ENCODE peak calls at places on chromosomes 3 and 15, in six cellular contexts. P is right lobe of liver, O is tibial nerve, I is body of pancreas, F is HCT116, X is endothelial cell of umbilical vein. A is an unnamed sample.

GRCh38 chr3:115227461-115227860 is 80.4 kb upstream of the ZBTB20 start:
- DNase-seq in X (no peak), I (no peak), F (no peak), P (no peak), O (no peak), A (no peak)

GRCh38 chr3:114216186-114216970 is 21.0 kb downstream of the ZNF80 start:
- DNase-seq in I (no peak), O (no peak), F (no peak), P (no peak), X (no peak), A (no peak)

GRCh38 chr3:13706451-13706850 is 157.5 kb downstream of the FBLN2 start:
- DNase-seq in O (no peak), I (no peak), F (no peak), P (peak; percentile 23), X (no peak), A (peak; percentile 2)

GRCh38 chr15:55737373-55737772 is 5.6 kb downstream of the PRTG start:
- DNase-seq in P (no peak), O (no peak), F (no peak), X (peak; percentile 74), I (no peak), A (no peak)

GRCh38 chr15:90142216-90143175 is 40.2 kb upstream of the IDH2 start:
- DNase-seq in X (no peak), O (no peak), F (no peak), P (no peak), I (no peak), A (no peak)

GRCh38 chr3:17972889-17973558 is 230.6 kb upstream of the TBC1D5 start:
- DNase-seq in X (no peak), O (no peak), I (no peak), P (no peak), F (no peak), A (no peak)

GRCh38 chr3:106582151-106582550 is 713.3 kb upstream of the CBLB start:
- DNase-seq in X (no peak), I (no peak), P (no peak), O (no peak), F (no peak), A (no peak)

GRCh38 chr3:317012-317411 is 120.4 kb downstream of the CHL1 start:
- DNase-seq in P (no peak), O (no peak), F (no peak), I (no peak), X (no peak), A (no peak)

GRCh38 chr15:100050877-100051786 is 290.6 kb downstream of the ADAMTS17 start:
- DNase-seq in I (no peak), X (no peak), P (no peak), F (no peak), O (no peak), A (no peak)

GRCh38 chr3:129514110-129514509 is 14.3 kb upstream of the RHO start:
- DNase-seq in F (no peak), I (no peak), O (no peak), P (no peak), X (no peak), A (peak; percentile 56)

GRCh38 chr3:180855364-180855763 is 57.1 kb upstream of the FXR1 start:
- DNase-seq in F (peak; percentile 26), X (peak; percentile 19), I (no peak), O (no peak), P (no peak), A (no peak)

GRCh38 chr15:38266247-38266996 is 13.8 kb downstream of the SPRED1 start:
- DNase-seq in F (no peak), I (no peak), X (no peak), P (no peak), O (peak; percentile 8), A (no peak)

GRCh38 chr3:52451237-52452083 is 2.4 kb downstream of the TNNC1 start:
- DNase-seq in P (no peak), I (no peak), X (no peak), F (no peak), O (no peak), A (no peak)

GRCh38 chr3:35908366-35909232 is 269.3 kb downstream of the ARPP21 start:
- DNase-seq in P (peak; percentile 73), X (peak; percentile 84), F (peak; percentile 15), O (peak; percentile 56), I (peak; percentile 60), A (peak; percentile 27)

GRCh38 chr3:72855001-72855400 is 6.8 kb upstream of the SHQ1 start:
- DNase-seq in X (no peak), P (no peak), O (no peak), I (no peak), F (no peak), A (no peak)

GRCh38 chr15:87672309-87672897 is 584.1 kb downstream of the NTRK3 start:
- DNase-seq in F (no peak), O (peak; percentile 45), X (peak; percentile 2), I (peak; percentile 6), P (no peak), A (no peak)

GRCh38 chr3:96259-96658 is 100.3 kb upstream of the CHL1 start:
- DNase-seq in O (no peak), I (no peak), F (no peak), P (no peak), X (no peak), A (no peak)

GRCh38 chr15:23372284-23372683 is 17.7 kb downstream of the GOLGA8S start:
- DNase-seq in P (no peak), F (no peak), I (no peak), O (no peak), X (no peak), A (no peak)

GRCh38 chr15:57541805-57542504 is 49.7 kb upstream of the MYZAP start:
- DNase-seq in P (no peak), O (peak; percentile 89), I (peak; percentile 76), X (peak; percentile 77), F (peak; percentile 45), A (no peak)

GRCh38 chr3:183253364-183253960 is 409 bp downstream of the B3GNT5 start:
- DNase-seq in P (peak; percentile 79), I (peak; percentile 74), F (no peak), O (peak; percentile 48), X (peak; percentile 71), A (peak; percentile 79)

GRCh38 chr3:141802316-141803077 is 39.3 kb downstream of the GRK7 start:
- DNase-seq in P (no peak), I (no peak), O (no peak), F (no peak), X (no peak), A (no peak)

DNA sequence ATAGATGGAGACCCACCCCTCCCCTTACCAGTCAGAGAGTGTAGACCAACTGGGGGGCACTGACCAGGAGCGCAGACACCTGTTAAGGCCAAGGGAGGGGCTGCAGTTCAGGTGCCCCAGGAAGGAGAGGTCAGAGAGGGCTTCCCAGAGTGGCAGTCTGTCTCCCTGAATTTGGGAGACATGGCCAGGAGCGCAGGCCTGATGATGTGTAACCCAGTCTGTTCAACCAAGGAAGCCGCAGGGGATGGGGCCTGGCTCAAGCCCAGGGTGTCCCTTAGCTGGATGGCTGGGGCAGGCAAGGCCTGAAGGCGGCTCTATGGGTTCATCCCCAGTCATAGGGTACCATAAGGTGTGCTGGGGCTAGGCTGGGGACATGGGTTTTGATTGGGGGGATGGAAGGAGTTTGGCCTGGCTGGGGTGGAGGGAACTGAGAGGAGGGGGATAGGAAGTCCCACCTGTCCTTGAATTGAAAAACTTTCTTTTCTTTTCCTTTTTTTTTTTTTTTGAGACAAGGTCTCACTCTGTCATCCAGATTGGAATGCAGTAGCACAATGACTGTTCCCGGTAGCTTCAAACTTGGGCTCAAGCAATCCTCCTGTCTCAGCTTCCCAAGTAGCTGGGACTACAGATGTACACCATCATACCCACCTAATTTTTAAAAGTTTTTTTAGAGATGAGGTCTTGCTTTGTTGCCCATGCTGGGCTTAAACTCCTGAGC is 75.7 kb downstream of the SMAD6 start:
- DNase-seq in X (no peak), O (no peak), P (no peak), F (no peak), I (no peak), A (no peak)
- H3K27ac ChIP-seq in X (no peak overlapping the region), O (no peak overlapping the region), P (no peak overlapping the region), F (no peak overlapping the region), I (no peak overlapping the region), A (no peak overlapping the region)

GRCh38 chr15:85691350-85692240 is 103.1 kb downstream of the KLHL25 start:
- DNase-seq in P (no peak), X (no peak), I (no peak), F (no peak), O (no peak), A (no peak)

GRCh38 chr15:85687329-85687728 is 107.4 kb downstream of the KLHL25 start:
- DNase-seq in I (no peak), O (no peak), P (no peak), X (no peak), F (no peak), A (no peak)

GRCh38 chr15:85690546-85691226 is 104.0 kb downstream of the KLHL25 start:
- DNase-seq in O (no peak), X (peak; percentile 58), F (no peak), P (no peak), I (no peak), A (no peak)

GRCh38 chr15:85688703-85689102 is 106.0 kb downstream of the KLHL25 start:
- DNase-seq in P (no peak), X (peak; percentile 35), O (no peak), I (no peak), F (no peak), A (no peak)

GRCh38 chr15:85689729-85690128 is 105.0 kb downstream of the KLHL25 start:
- DNase-seq in P (no peak), O (peak; percentile 52), I (peak; percentile 45), X (peak; percentile 85), F (no peak), A (no peak)
- TF ChIP-seq POLR2A in P (no peak), O (no peak), I (no peak), X (no peak), F (no peak), A (no peak)

GRCh38 chr15:73168487-73168886 is 116.2 kb downstream of the NEO1 start:
- DNase-seq in O (no peak), P (no peak), X (no peak), I (no peak), F (no peak), A (no peak)

GRCh38 chr15:73165844-73166243 is 113.6 kb downstream of the NEO1 start:
- DNase-seq in O (no peak), X (no peak), I (no peak), F (no peak), P (no peak), A (no peak)

GRCh38 chr15:73165435-73165834 is 113.2 kb downstream of the NEO1 start:
- DNase-seq in X (no peak), I (no peak), F (no peak), O (no peak), P (no peak), A (no peak)
- H3K27ac ChIP-seq in X (no peak overlapping the region), I (no peak overlapping the region), F (no peak overlapping the region), O (no peak overlapping the region), P (no peak overlapping the region), A (no peak overlapping the region)

DNA sequence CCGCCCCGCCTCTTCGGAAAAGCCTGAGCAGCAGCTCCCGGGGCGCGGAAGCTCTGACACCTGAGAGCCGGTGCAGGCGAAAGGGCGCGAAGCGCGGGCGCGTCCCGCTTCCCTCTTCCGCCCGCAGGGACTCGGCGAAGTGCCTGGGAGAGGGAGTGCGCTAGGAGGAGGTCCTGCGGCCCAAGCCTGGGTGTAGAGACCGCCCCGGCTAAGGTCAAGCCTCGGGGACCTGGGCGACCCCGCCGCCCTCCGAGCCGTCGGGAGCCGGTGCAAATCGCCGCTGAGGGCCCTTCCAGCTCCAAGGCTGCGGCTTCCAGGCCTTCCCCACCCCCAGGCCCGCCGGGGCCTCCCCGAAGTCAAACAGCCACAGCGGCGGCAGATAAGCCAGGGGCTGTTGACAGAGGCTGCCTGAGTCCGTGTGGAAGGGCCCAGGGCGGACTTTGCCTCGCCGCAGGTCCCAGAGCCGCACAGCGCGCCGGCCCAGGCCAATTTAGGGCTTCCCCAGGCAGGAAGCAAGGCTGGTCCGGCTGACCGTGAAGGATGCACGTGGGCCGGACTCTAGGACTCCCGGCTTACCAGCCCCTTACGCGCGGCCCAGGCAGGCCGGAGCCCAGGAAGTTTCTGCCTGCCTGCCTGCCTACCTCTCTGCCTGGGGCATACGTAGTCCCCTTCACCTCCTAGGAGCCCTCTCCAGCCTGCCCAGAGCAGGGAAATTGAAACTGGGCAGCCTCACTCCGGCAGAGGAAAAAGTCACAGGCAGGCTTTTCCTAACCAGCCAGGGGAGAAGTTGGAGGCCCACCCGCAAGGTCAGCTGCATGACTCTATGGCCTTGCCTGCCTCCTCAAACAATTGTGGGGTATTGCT is 2.3 kb downstream of the ITPKA start:
- DNase-seq in F (no peak), P (peak; percentile 83), X (no peak), O (no peak), I (peak; percentile 65), A (no peak)
- TF ChIP-seq POLR2A in F (no peak), P (peak; percentile 41), X (no peak), O (no peak), I (no peak), A (no peak)